ENCODE peak calls at places on chromosomes 3 and 15, in seven cellular contexts. L, Z, D, E, C, J and W are unnamed samples.

GRCh38 chr3:15273214-15273613 is 59.2 kb downstream of the SH3BP5 start:
- DNase-seq in L (no peak), Z (no peak), D (no peak), E (no peak), C (no peak), J (no peak), W (no peak)

GRCh38 chr15:60916674-60917468 is 312.2 kb downstream of the RORA start:
- DNase-seq in L (peak), Z (peak), D (peak), E (peak), C (peak), J (peak), W (peak)

GRCh38 chr3:133955892-133956291 is 60.2 kb upstream of the RAB6B start:
- DNase-seq in L (no peak), Z (no peak), D (no peak), E (no peak), C (no peak), J (no peak), W (no peak)

GRCh38 chr3:178451799-178452198 is 84.4 kb upstream of the KCNMB2 start:
- DNase-seq in L (no peak), Z (no peak), D (no peak), E (no peak), C (no peak), J (no peak), W (no peak)

GRCh38 chr15:48996276-48996675 is 32.6 kb upstream of the SHC4 start:
- DNase-seq in L (peak), Z (no peak), D (peak), E (no peak), C (no peak), J (no peak), W (no peak)

GRCh38 chr15:90213818-90214204 is 12.7 kb downstream of the SEMA4B start:
- DNase-seq in L (no peak), Z (no peak), D (no peak), E (no peak), C (no peak), J (no peak), W (no peak)

GRCh38 chr15:87604857-87605446 is 651.6 kb downstream of the NTRK3 start:
- DNase-seq in L (no peak), Z (peak), D (peak), E (no peak), C (no peak), J (no peak), W (peak)

GRCh38 chr3:14522129-14522691 is 17.9 kb downstream of the GRIP2 start:
- DNase-seq in L (no peak), Z (no peak), D (no peak), E (no peak), C (no peak), J (no peak), W (no peak)